ENCODE peak calls at places on chromosomes 5 and 9, in eight cellular contexts. B is ACHN; Z is AG20443; T is activated T-helper 1 cell treated with Interleukin-2 at 50 U/mL for 16 hours; K is activated CD8-positive, alpha-beta memory T cell treated with anti-CD3 and anti-CD28 coated beads, Interleukin-2, amount 50 U/mL, for 48 hours; Y is EL; P is nephron progenitor cell; U is glutamatergic neuron. F is an unnamed sample.

GRCh38 chr5:53262348-53262970 is 152.9 kb upstream of the MOCS2 start:
- DNase-seq in P (peak), K (no peak), B (peak), Y (peak), T (no peak), U (peak), Z (peak), F (peak)

GRCh38 chr9:138077126-138077525 is 199.5 kb downstream of the CACNA1B start:
- DNase-seq in T (no peak), U (no peak), P (no peak), Y (no peak), B (no peak), Z (no peak), K (peak), F (no peak)

GRCh38 chr9:115770521-115770920 is 383.1 kb upstream of the PAPPA start:
- DNase-seq in Z (no peak), U (no peak), B (no peak), T (no peak), K (no peak), Y (no peak), P (no peak), F (no peak)

GRCh38 chr5:72244862-72245371 is 75.1 kb downstream of the MRPS27 start:
- DNase-seq in K (no peak), Z (peak), B (peak), T (no peak), U (peak), P (peak), Y (peak), F (peak)

GRCh38 chr9:132341177-132341840 is 13.5 kb downstream of the SETX start:
- DNase-seq in U (no peak), Z (no peak), Y (no peak), T (no peak), B (no peak), P (no peak), K (no peak), F (no peak)

GRCh38 chr9:136901516-136902258 is 15.4 kb downstream of the TRAF2 start:
- DNase-seq in K (peak), Y (peak), B (peak), Z (peak), T (peak), U (no peak), P (no peak), F (peak)

GRCh38 chr5:150022163-150022540 is 21.6 kb downstream of the HMGXB3 start:
- DNase-seq in Y (peak), P (no peak), B (peak), U (no peak), T (no peak), Z (peak), K (no peak), F (peak)

GRCh38 chr5:100157066-100157465 is 378.1 kb upstream of the FAM174A start:
- DNase-seq in T (no peak), Z (no peak), P (no peak), B (no peak), K (no peak), U (no peak), Y (no peak), F (no peak)

GRCh38 chr9:108816037-108816436 is 39.7 kb downstream of the ACTL7B start:
- DNase-seq in U (no peak), T (no peak), B (no peak), Z (no peak), K (no peak), Y (no peak), P (no peak), F (no peak)

GRCh38 chr9:122835313-122835731 is 6.9 kb upstream of the PDCL start:
- DNase-seq in P (no peak), B (no peak), K (no peak), T (no peak), Z (no peak), U (peak), Y (no peak), F (no peak)

GRCh38 chr9:4315582-4316215 is 15.8 kb upstream of the GLIS3 start:
- DNase-seq in K (peak), Z (peak), U (peak), T (peak), P (peak), Y (peak), B (peak), F (peak)

GRCh38 chr9:18776836-18777820 is 255.9 kb downstream of the SAXO1 start:
- DNase-seq in K (no peak), Z (no peak), Y (no peak), T (no peak), U (no peak), P (no peak), B (no peak), F (no peak)

GRCh38 chr5:39447059-39447458 is 22.3 kb upstream of the DAB2 start:
- DNase-seq in T (no peak), Y (no peak), B (no peak), P (no peak), K (no peak), Z (no peak), U (no peak), F (peak)

GRCh38 chr9:123912167-123912897 is 17.6 kb downstream of the DENND1A start:
- DNase-seq in U (no peak), Z (no peak), B (no peak), Y (no peak), P (no peak), K (no peak), T (no peak), F (no peak)

GRCh38 chr9:128122809-128123175 is 4.7 kb downstream of the PTGES2 start:
- DNase-seq in B (no peak), U (peak), Z (no peak), Y (no peak), P (no peak), K (no peak), T (no peak), F (no peak)

GRCh38 chr9:134607971-134608370 is 33.6 kb upstream of the COL5A1 start:
- DNase-seq in Z (no peak), T (no peak), U (no peak), Y (peak), P (no peak), B (no peak), K (no peak), F (no peak)

GRCh38 chr5:171454549-171454948 is 35.1 kb downstream of the FGF18 start:
- DNase-seq in U (no peak), K (no peak), Z (no peak), P (no peak), Y (no peak), T (no peak), B (no peak), F (no peak)

GRCh38 chr5:150544606-150545219 is 36.8 kb downstream of the NDST1 start:
- DNase-seq in K (peak), B (peak), Y (peak), P (peak), U (peak), Z (peak), T (peak), F (peak)

GRCh38 chr5:1317921-1318565 is 23.2 kb upstream of the TERT start:
- DNase-seq in P (no peak), Z (no peak), B (no peak), T (no peak), Y (no peak), U (no peak), K (peak), F (no peak)

GRCh38 chr9:133701321-133701980 is 36.7 kb downstream of the SARDH start:
- DNase-seq in Y (no peak), T (peak), U (peak), P (no peak), K (peak), Z (no peak), B (no peak), F (peak)

GRCh38 chr9:135224286-135224871 is 136.9 kb downstream of the OLFM1 start:
- DNase-seq in P (no peak), B (no peak), U (no peak), Y (no peak), K (no peak), Z (no peak), T (no peak), F (no peak)

GRCh38 chr5:143682788-143683419 is 129.1 kb upstream of the HMHB1 start:
- DNase-seq in U (no peak), B (no peak), T (no peak), K (no peak), P (no peak), Y (no peak), Z (peak), F (peak)

GRCh38 chr5:52269395-52269794 is 518.3 kb upstream of the ITGA1 start:
- DNase-seq in B (no peak), T (no peak), U (no peak), Z (no peak), P (no peak), Y (no peak), K (no peak), F (no peak)

GRCh38 chr9:16543691-16544090 is 326.8 kb downstream of the BNC2 start:
- DNase-seq in P (no peak), B (no peak), T (no peak), Y (no peak), K (no peak), U (no peak), Z (no peak), F (no peak)

GRCh38 chr9:121288874-121289553 is 21.1 kb downstream of the GSN start:
- DNase-seq in P (peak), K (no peak), Z (peak), B (no peak), U (no peak), T (no peak), Y (peak), F (peak)

GRCh38 chr9:70883056-70883455 is 238.4 kb downstream of the TRPM3 start:
- DNase-seq in Y (peak), K (no peak), U (no peak), Z (peak), P (no peak), B (peak), T (no peak), F (no peak)

GRCh38 chr9:88186495-88187110 is 48.3 kb upstream of the SPATA31C2 start:
- DNase-seq in Z (no peak), B (no peak), U (no peak), T (no peak), P (no peak), K (no peak), Y (no peak), F (no peak)

GRCh38 chr5:74816875-74817274 is 49.3 kb downstream of the FAM169A start:
- DNase-seq in T (no peak), Z (no peak), P (no peak), Y (no peak), K (no peak), B (no peak), U (no peak), F (no peak)

GRCh38 chr9:135402048-135402738 is 77.4 kb upstream of the PPP1R26 start:
- DNase-seq in B (no peak), Z (no peak), Y (no peak), K (no peak), P (no peak), U (no peak), T (no peak), F (no peak)

GRCh38 chr5:179795049-179795862 is 1.5 kb downstream of the LTC4S start:
- DNase-seq in K (peak), Y (peak), P (peak), Z (no peak), T (no peak), U (no peak), B (no peak), F (peak)

GRCh38 chr5:31366941-31367340 is 165.0 kb downstream of the DROSHA start:
- DNase-seq in Z (peak), K (no peak), Y (peak), B (no peak), T (no peak), U (no peak), P (no peak), F (peak)

GRCh38 chr9:76216161-76216649 is 178.0 kb downstream of the RFK start:
- DNase-seq in B (peak), T (no peak), P (no peak), U (no peak), Z (peak), Y (peak), K (no peak), F (peak)

GRCh38 chr9:121294866-121295661 is 27.1 kb downstream of the GSN start:
- DNase-seq in Y (no peak), U (no peak), Z (no peak), P (no peak), K (no peak), B (no peak), T (no peak), F (no peak)

GRCh38 chr5:122723606-122724352 is 51.1 kb upstream of the SNX2 start:
- DNase-seq in K (no peak), Z (peak), U (no peak), T (no peak), B (no peak), Y (peak), P (no peak), F (peak)

F was measured in GM23248.